ENCODE peak calls at places on chromosomes 2 and 18, in five cellular contexts. E is spleen, U is sigmoid colon, Z is stomach, R is transverse colon. C is an unnamed sample.

GRCh38 chr2:191333911-191334357 is 88.7 kb downstream of the MYO1B start:
- DNase-seq in E (no peak), U (no peak), Z (no peak), R (no peak), C (no peak)

GRCh38 chr18:79543861-79544385 is 135.7 kb upstream of the CTDP1 start:
- DNase-seq in E (peak; percentile 62), U (no peak), Z (peak; percentile 13), R (no peak), C (no peak)

GRCh38 chr2:232689152-232689910 is 7.8 kb upstream of the GIGYF2 start:
- DNase-seq in E (peak; percentile 54), U (no peak), Z (no peak), R (peak; percentile 20), C (peak; percentile 66)

GRCh38 chr18:75289762-75290161 is 79.2 kb downstream of the TSHZ1 start:
- DNase-seq in E (no peak), U (no peak), Z (no peak), R (no peak), C (no peak)

GRCh38 chr2:25666218-25666617 is 7.2 kb downstream of the DTNB start:
- DNase-seq in E (no peak), U (no peak), Z (no peak), R (no peak), C (no peak)

GRCh38 chr2:113324684-113325160 is 46.0 kb upstream of the PAX8 start:
- DNase-seq in E (no peak), U (no peak), Z (peak; percentile 50), R (peak; percentile 58), C (peak; percentile 45)

GRCh38 chr18:53698907-53699306 is 525.6 kb downstream of the MBD2 start:
- DNase-seq in E (no peak), U (no peak), Z (peak; percentile 52), R (peak; percentile 36), C (no peak)

GRCh38 chr2:52931660-52932059 is 835.9 kb upstream of the CHAC2 start:
- DNase-seq in E (no peak), U (no peak), Z (no peak), R (no peak), C (no peak)

GRCh38 chr2:33377048-33377447 is 99.4 kb upstream of the RASGRP3 start:
- DNase-seq in E (no peak), U (no peak), Z (no peak), R (no peak), C (peak; percentile 48)

GRCh38 chr18:31102020-31102684 is at the start of gene DSC2:
- DNase-seq in E (peak; percentile 86), U (no peak), Z (peak; percentile 61), R (peak; percentile 86), C (peak; percentile 21)

GRCh38 chr2:223467194-223467593 is 135.0 kb downstream of the SCG2 start:
- DNase-seq in E (no peak), U (no peak), Z (no peak), R (no peak), C (no peak)

GRCh38 chr2:226909131-226909530 is 73.3 kb downstream of the RHBDD1 start:
- DNase-seq in E (no peak), U (no peak), Z (no peak), R (no peak), C (no peak)

DNA sequence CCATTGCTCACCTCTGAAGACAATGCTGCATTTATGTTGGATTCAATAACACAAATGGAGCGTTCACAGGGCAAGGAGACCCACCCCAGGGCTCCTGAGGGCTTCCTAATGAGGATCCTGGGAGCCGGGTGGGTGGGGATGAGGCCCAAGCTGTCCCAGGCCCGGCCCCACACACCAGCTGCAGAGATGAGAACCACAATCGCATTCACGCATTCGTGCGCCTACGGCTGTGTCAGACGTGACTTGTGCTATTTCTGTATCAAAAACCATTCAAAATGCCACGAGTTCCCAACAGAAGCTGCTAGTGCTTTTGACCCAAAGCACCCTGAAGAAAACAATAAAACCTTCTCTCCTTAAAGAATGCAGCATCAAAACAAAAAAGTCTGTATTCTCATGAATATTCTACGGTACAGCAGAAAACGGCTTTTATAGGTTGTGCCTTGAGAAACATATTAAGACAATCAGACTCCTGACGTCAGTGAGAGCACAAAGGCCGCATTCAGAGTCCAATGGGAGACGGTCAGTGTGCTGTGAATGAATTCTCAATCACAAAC is 205.4 kb downstream of the HDAC4 start:
- DNase-seq in E (no peak), U (peak; percentile 61), Z (peak; percentile 22), R (no peak), C (peak; percentile 15)
- H3K4me1 ChIP-seq in E (no peaks in the 10 kb centered on the region), U (peaks cover 62% of the 10 kb centered on the region), Z (peaks cover 3% of the 10 kb centered on the region), R (peaks cover 6% of the 10 kb centered on the region), C (peaks cover 3% of the 10 kb centered on the region)

DNA sequence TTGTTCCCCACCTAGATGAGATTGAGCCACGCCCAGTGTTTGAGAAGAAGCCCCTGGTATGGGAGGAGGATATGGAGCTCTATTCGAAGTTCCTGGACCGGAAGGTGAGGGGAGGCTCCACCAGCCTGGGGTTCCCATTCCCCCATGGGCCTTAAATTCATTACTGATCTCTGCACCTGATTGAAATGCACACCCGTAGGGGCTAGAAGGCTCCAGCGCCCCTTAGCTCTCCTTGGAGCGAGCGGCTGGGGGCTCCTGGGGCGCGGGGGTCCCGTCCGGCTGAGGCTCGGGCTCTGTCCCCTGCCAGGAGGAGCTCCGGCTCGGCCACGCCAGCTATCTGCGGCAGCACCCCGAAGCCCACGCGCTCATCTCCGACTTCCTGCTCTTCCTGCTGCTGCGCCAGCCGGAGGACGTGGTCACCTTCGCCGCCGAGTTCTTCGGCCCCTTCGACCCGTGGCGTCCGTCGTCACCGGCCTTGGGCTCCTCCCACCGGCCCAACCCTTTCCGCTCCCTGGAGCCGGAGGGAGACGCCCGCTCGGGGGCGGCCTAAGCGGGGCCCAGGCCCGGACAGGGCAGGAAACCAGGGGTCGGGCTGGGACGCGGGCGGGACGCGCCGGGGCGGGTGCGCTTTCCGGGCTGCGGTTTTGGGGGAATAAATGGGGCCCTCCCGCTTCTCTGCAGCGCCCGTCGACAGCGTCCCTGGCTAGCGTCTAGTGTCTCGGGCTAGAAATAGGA is 10.9 kb downstream of the CATIP start:
- DNase-seq in E (peak; percentile 98), U (peak; percentile 94), Z (peak; percentile 89), R (peak; percentile 92), C (peak; percentile 96)
- TF ChIP-seq POLR2A in E (peak; percentile 66), U (peak; percentile 89), Z (no peak), R (peak; percentile 96), C (peak; percentile 56)

DNA sequence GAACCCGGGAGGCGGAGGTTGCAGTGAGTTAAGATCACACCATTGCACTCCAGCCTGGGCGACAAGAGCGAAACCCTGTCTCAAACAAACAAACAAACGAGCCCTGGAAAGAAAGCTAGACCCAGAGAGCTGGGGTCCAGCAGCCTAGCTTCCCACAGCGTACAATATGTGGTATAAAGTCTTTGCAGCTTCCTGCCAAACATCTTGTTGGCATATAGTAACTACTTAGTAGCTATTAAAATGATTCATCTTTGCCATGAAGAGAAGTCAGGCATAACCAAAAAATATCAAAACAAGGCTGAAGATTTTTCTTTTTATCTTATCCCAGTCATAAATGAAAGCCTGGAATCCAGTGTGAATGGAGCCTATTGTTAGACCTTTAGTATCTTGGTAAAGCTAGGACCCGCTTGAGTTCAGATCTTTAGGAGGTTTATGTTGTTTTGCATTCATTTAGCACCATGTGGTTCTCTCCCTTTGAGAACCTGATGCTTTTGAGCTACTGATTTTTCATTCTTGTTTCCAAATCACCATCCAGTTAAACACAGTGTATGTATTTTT is 139.7 kb upstream of the NOSTRIN start:
- DNase-seq in E (no peak), U (no peak), Z (no peak), R (no peak), C (no peak)
- H3K4me1 ChIP-seq in E (no peaks in the 10 kb centered on the region), U (no peaks in the 10 kb centered on the region), Z (peaks cover 4% of the 10 kb centered on the region), R (peaks cover 5% of the 10 kb centered on the region), C (peaks cover 8% of the 10 kb centered on the region)

DNA sequence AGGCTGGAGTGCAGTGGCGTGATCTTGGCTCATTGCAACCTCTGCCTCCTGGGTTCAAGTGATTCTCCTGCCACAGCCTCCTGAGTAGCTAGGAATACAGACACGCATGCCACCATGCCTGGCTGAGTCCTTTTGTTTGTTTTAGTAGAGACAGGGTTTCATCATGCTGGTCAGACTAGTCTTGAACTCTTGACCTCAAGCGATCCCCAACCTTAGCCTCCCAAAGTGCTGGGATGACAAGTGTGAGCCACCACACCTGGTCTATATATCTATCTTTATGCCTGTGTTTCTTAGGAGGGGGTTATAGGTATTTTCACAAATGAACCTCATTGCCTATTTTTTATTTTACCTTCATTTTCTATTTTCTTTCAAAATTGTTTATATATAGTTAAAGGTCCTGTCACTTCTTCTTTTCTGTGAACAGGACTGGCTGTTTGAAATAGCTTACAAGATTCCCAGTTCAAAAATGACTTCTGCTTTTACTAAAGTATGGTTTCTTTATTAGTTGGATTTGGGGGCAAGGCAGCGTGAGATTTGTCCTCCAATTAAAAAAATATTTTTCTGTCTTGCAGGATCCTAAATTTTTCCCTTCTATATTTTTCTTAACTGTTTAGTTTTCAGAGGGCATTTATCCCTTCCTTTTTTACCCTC is 16.4 kb upstream of the MARCHF7 start:
- DNase-seq in E (no peak), U (no peak), Z (no peak), R (no peak), C (no peak)
- TF ChIP-seq POLR2A in E (no peak), U (no peak), Z (no peak), R (no peak), C (no peak)

GRCh38 chr2:241506793-241507429 is 1.5 kb downstream of the STK25 start:
- DNase-seq in E (peak; percentile 75), U (no peak), Z (no peak), R (no peak), C (no peak)

GRCh38 chr2:241508240-241508509 is 209 bp downstream of the STK25 start:
- DNase-seq in E (no peak), U (no peak), Z (no peak), R (no peak), C (no peak)

GRCh38 chr2:241509408-241509784 is 1.0 kb upstream of the STK25 start:
- DNase-seq in E (no peak), U (no peak), Z (no peak), R (no peak), C (no peak)

GRCh38 chr2:241507430-241508239 is 749 bp downstream of the STK25 start:
- DNase-seq in E (peak; percentile 91), U (no peak), Z (peak; percentile 47), R (peak; percentile 39), C (no peak)

GRCh38 chr2:241508510-241509407 is at the start of gene STK25:
- DNase-seq in E (peak; percentile 99), U (peak; percentile 99), Z (peak; percentile 98), R (peak; percentile 98), C (peak; percentile 99)
- H3K4me1 ChIP-seq in E (peaks cover 25% of the 10 kb centered on the region), U (peaks cover 43% of the 10 kb centered on the region), Z (peaks cover 26% of the 10 kb centered on the region), R (peaks cover 30% of the 10 kb centered on the region), C (peaks cover 19% of the 10 kb centered on the region)

GRCh38 chr2:4047961-4048891 is 344.9 kb downstream of the DCDC2C start:
- DNase-seq in E (no peak), U (no peak), Z (no peak), R (no peak), C (no peak)
- TF ChIP-seq POLR2A in E (no peak), U (no peak), Z (no peak), R (no peak), C (no peak)

C was measured in heart left ventricle.